ENCODE peak calls at places on chromosomes 4 and X, in ten cellular contexts. One of them, this sample, is unnamed. For H3K36me3, the result is how much of the 10 kb centered on the place peaks cover.

GRCh38 chr4:17236686-17237085 is 275.2 kb downstream of the QDPR start:
- DNase-seq in suprapubic skin: no peak
- DNase-seq in right lobe of liver: no peak
- DNase-seq in neural progenitor cell: no peak
- DNase-seq in K562: no peak
- DNase-seq in transverse colon: no peak
- DNase-seq in lower lobe of right lung: no peak
- DNase-seq in upper lobe of right lung: no peak
- DNase-seq in tibial artery: no peak
- DNase-seq in right atrium auricular region: no peak
- DNase-seq in this sample: no peak

GRCh38 chr4:6471303-6472007 is 959 bp downstream of the PPP2R2C start:
- DNase-seq in suprapubic skin: peak
- DNase-seq in right lobe of liver: peak
- DNase-seq in neural progenitor cell: peak
- DNase-seq in K562: no peak
- DNase-seq in transverse colon: no peak
- DNase-seq in lower lobe of right lung: no peak
- DNase-seq in upper lobe of right lung: no peak
- DNase-seq in tibial artery: no peak
- DNase-seq in right atrium auricular region: no peak
- DNase-seq in this sample: no peak

GRCh38 chr4:39698424-39699009 is 581 bp downstream of the UBE2K start:
- DNase-seq in suprapubic skin: peak
- DNase-seq in right lobe of liver: peak
- DNase-seq in neural progenitor cell: peak
- DNase-seq in K562: peak
- DNase-seq in transverse colon: peak
- DNase-seq in lower lobe of right lung: peak
- DNase-seq in upper lobe of right lung: peak
- DNase-seq in tibial artery: peak
- DNase-seq in right atrium auricular region: no peak
- DNase-seq in this sample: peak

GRCh38 chr4:73714647-73715046 is 25.7 kb upstream of the CXCL8 start:
- DNase-seq in suprapubic skin: no peak
- DNase-seq in right lobe of liver: no peak
- DNase-seq in neural progenitor cell: no peak
- DNase-seq in K562: no peak
- DNase-seq in transverse colon: no peak
- DNase-seq in lower lobe of right lung: no peak
- DNase-seq in upper lobe of right lung: no peak
- DNase-seq in tibial artery: no peak
- DNase-seq in right atrium auricular region: no peak
- DNase-seq in this sample: no peak

GRCh38 chr4:15373363-15373762 is 54.5 kb upstream of the C1QTNF7 start:
- DNase-seq in suprapubic skin: no peak
- DNase-seq in right lobe of liver: no peak
- DNase-seq in neural progenitor cell: no peak
- DNase-seq in K562: no peak
- DNase-seq in transverse colon: no peak
- DNase-seq in lower lobe of right lung: no peak
- DNase-seq in upper lobe of right lung: no peak
- DNase-seq in tibial artery: peak
- DNase-seq in right atrium auricular region: no peak
- DNase-seq in this sample: no peak

GRCh38 chr4:92994727-92995126 is 691.0 kb downstream of the GRID2 start:
- DNase-seq in suprapubic skin: no peak
- DNase-seq in right lobe of liver: peak
- DNase-seq in neural progenitor cell: no peak
- DNase-seq in K562: no peak
- DNase-seq in transverse colon: no peak
- DNase-seq in lower lobe of right lung: no peak
- DNase-seq in upper lobe of right lung: no peak
- DNase-seq in tibial artery: no peak
- DNase-seq in right atrium auricular region: no peak
- DNase-seq in this sample: no peak

GRCh38 chrX:40090050-40090804 is 7.5 kb downstream of the BCOR start:
- DNase-seq in suprapubic skin: no peak
- DNase-seq in right lobe of liver: peak
- DNase-seq in neural progenitor cell: peak
- DNase-seq in K562: peak
- DNase-seq in transverse colon: peak
- DNase-seq in lower lobe of right lung: peak
- DNase-seq in upper lobe of right lung: peak
- DNase-seq in tibial artery: no peak
- DNase-seq in right atrium auricular region: no peak
- DNase-seq in this sample: no peak

GRCh38 chrX:149638860-149639259 is 7.3 kb upstream of the TMEM185A start:
- DNase-seq in suprapubic skin: no peak
- DNase-seq in right lobe of liver: no peak
- DNase-seq in neural progenitor cell: no peak
- DNase-seq in K562: no peak
- DNase-seq in transverse colon: no peak
- DNase-seq in lower lobe of right lung: no peak
- DNase-seq in upper lobe of right lung: no peak
- DNase-seq in tibial artery: no peak
- DNase-seq in right atrium auricular region: no peak
- DNase-seq in this sample: no peak

GRCh38 chr4:61070269-61070668 is 129.9 kb upstream of the ADGRL3 start:
- DNase-seq in suprapubic skin: no peak
- DNase-seq in right lobe of liver: no peak
- DNase-seq in neural progenitor cell: no peak
- DNase-seq in K562: no peak
- DNase-seq in transverse colon: no peak
- DNase-seq in lower lobe of right lung: no peak
- DNase-seq in upper lobe of right lung: no peak
- DNase-seq in tibial artery: no peak
- DNase-seq in right atrium auricular region: no peak
- DNase-seq in this sample: no peak

DNA sequence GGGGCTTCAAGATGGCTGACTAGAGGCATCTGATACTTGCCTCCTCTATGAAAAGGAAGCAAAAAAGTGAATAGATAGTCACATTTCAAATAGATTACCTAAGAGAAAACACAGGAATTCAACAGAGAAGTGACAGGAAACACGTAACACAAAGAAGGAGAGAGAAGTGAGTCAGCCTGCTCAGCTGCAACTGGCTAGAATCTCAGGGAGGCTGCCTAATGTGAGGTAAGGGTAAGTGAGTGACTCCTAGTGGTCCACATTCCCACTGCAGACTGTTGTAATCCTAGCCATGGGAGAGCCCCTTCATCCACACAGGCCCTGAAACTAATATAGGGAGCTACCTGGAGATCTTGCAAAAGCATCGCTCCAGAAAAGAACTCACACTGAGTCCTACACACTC is 179.2 kb downstream of the SLC7A11 start:
- DNase-seq in suprapubic skin: no peak
- DNase-seq in right lobe of liver: no peak
- DNase-seq in neural progenitor cell: no peak
- DNase-seq in K562: no peak
- DNase-seq in transverse colon: no peak
- DNase-seq in lower lobe of right lung: no peak
- DNase-seq in upper lobe of right lung: no peak
- DNase-seq in tibial artery: no peak
- DNase-seq in right atrium auricular region: no peak
- DNase-seq in this sample: no peak
- TF ChIP-seq CTCF in suprapubic skin: no peak
- TF ChIP-seq CTCF in right lobe of liver: no peak
- TF ChIP-seq CTCF in neural progenitor cell: peak
- TF ChIP-seq CTCF in K562: no peak
- TF ChIP-seq CTCF in transverse colon: no peak
- TF ChIP-seq CTCF in lower lobe of right lung: no peak
- TF ChIP-seq CTCF in upper lobe of right lung: no peak
- TF ChIP-seq CTCF in tibial artery: no peak
- TF ChIP-seq CTCF in right atrium auricular region: no peak
- TF ChIP-seq CTCF in this sample: peak

GRCh38 chr4:87128006-87128705 is 92.3 kb downstream of the KLHL8 start:
- DNase-seq in suprapubic skin: no peak
- DNase-seq in right lobe of liver: no peak
- DNase-seq in neural progenitor cell: no peak
- DNase-seq in K562: no peak
- DNase-seq in transverse colon: no peak
- DNase-seq in lower lobe of right lung: no peak
- DNase-seq in upper lobe of right lung: no peak
- DNase-seq in tibial artery: no peak
- DNase-seq in right atrium auricular region: no peak
- DNase-seq in this sample: no peak
- H3K36me3 ChIP-seq in suprapubic skin: half or more
- H3K36me3 ChIP-seq in right lobe of liver: under half
- H3K36me3 ChIP-seq in neural progenitor cell: under half
- H3K36me3 ChIP-seq in K562: half or more
- H3K36me3 ChIP-seq in transverse colon: under half
- H3K36me3 ChIP-seq in lower lobe of right lung: half or more
- H3K36me3 ChIP-seq in upper lobe of right lung: half or more
- H3K36me3 ChIP-seq in tibial artery: half or more
- H3K36me3 ChIP-seq in right atrium auricular region: half or more
- H3K36me3 ChIP-seq in this sample: half or more

GRCh38 chrX:121259170-121259569 is 211.8 kb downstream of the GLUD2 start:
- DNase-seq in suprapubic skin: no peak
- DNase-seq in right lobe of liver: no peak
- DNase-seq in neural progenitor cell: no peak
- DNase-seq in K562: no peak
- DNase-seq in transverse colon: no peak
- DNase-seq in lower lobe of right lung: no peak
- DNase-seq in upper lobe of right lung: no peak
- DNase-seq in tibial artery: no peak
- DNase-seq in right atrium auricular region: no peak
- DNase-seq in this sample: no peak

GRCh38 chrX:121258545-121258944 is 211.1 kb downstream of the GLUD2 start:
- DNase-seq in suprapubic skin: no peak
- DNase-seq in right lobe of liver: no peak
- DNase-seq in neural progenitor cell: no peak
- DNase-seq in K562: no peak
- DNase-seq in transverse colon: no peak
- DNase-seq in lower lobe of right lung: no peak
- DNase-seq in upper lobe of right lung: no peak
- DNase-seq in tibial artery: no peak
- DNase-seq in right atrium auricular region: no peak
- DNase-seq in this sample: no peak

GRCh38 chrX:121256653-121257052 is 209.2 kb downstream of the GLUD2 start:
- DNase-seq in suprapubic skin: no peak
- DNase-seq in right lobe of liver: no peak
- DNase-seq in neural progenitor cell: no peak
- DNase-seq in K562: no peak
- DNase-seq in transverse colon: no peak
- DNase-seq in lower lobe of right lung: no peak
- DNase-seq in upper lobe of right lung: no peak
- DNase-seq in tibial artery: no peak
- DNase-seq in right atrium auricular region: no peak
- DNase-seq in this sample: no peak

DNA sequence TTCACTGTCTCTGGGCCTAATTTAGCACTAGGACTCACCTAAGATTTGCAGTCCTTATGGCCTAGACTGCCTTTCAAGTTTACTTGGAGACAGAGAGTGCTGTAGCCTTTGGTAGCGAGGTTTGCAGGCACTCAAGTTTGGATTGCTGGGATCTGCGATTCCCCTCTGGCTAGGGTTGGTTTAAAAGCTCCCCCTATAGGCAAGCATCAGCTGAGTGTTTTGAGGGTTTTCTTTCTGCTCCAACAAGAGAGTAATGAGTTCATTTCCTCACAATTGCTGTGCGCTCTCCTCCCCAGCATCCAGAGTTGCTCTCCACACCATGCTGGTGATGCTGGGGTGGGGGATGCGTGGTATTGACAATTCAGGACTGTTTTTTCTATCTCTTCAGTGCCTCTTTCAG is 206.9 kb downstream of the GLUD2 start:
- DNase-seq in suprapubic skin: no peak
- DNase-seq in right lobe of liver: no peak
- DNase-seq in neural progenitor cell: peak
- DNase-seq in K562: no peak
- DNase-seq in transverse colon: no peak
- DNase-seq in lower lobe of right lung: no peak
- DNase-seq in upper lobe of right lung: no peak
- DNase-seq in tibial artery: no peak
- DNase-seq in right atrium auricular region: no peak
- DNase-seq in this sample: no peak
- TF ChIP-seq CTCF in suprapubic skin: no peak
- TF ChIP-seq CTCF in right lobe of liver: peak
- TF ChIP-seq CTCF in neural progenitor cell: peak
- TF ChIP-seq CTCF in K562: peak
- TF ChIP-seq CTCF in transverse colon: no peak
- TF ChIP-seq CTCF in lower lobe of right lung: no peak
- TF ChIP-seq CTCF in upper lobe of right lung: no peak
- TF ChIP-seq CTCF in tibial artery: no peak
- TF ChIP-seq CTCF in right atrium auricular region: no peak
- TF ChIP-seq CTCF in this sample: no peak

GRCh38 chr4:121685257-121685656 is 11.5 kb downstream of the ANXA5 start:
- DNase-seq in suprapubic skin: no peak
- DNase-seq in right lobe of liver: no peak
- DNase-seq in neural progenitor cell: no peak
- DNase-seq in K562: no peak
- DNase-seq in transverse colon: no peak
- DNase-seq in lower lobe of right lung: no peak
- DNase-seq in upper lobe of right lung: no peak
- DNase-seq in tibial artery: no peak
- DNase-seq in right atrium auricular region: no peak
- DNase-seq in this sample: no peak
- H3K36me3 ChIP-seq in suprapubic skin: under half
- H3K36me3 ChIP-seq in right lobe of liver: under half
- H3K36me3 ChIP-seq in neural progenitor cell: under half
- H3K36me3 ChIP-seq in K562: under half
- H3K36me3 ChIP-seq in transverse colon: under half
- H3K36me3 ChIP-seq in lower lobe of right lung: half or more
- H3K36me3 ChIP-seq in upper lobe of right lung: half or more
- H3K36me3 ChIP-seq in tibial artery: half or more
- H3K36me3 ChIP-seq in right atrium auricular region: half or more
- H3K36me3 ChIP-seq in this sample: under half

DNA sequence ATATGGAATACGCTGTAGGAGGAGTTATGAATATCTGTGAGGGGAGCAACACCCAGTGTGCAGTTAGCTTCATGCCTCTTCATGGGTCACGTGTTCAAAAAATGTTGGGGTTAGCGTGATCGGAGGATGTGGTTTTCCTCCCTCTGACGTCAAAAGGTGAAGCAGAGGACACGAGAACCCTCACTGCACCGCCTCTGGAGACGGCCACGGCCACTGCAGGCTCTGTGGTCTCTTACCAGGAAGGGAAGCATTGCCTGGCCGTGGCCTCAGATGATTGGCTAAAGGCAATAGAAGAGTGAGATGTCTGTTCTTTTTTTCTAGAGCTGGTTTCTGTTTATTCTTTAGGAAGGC is 28.9 kb downstream of the HTT-AS start:
- DNase-seq in suprapubic skin: no peak
- DNase-seq in right lobe of liver: no peak
- DNase-seq in neural progenitor cell: no peak
- DNase-seq in K562: no peak
- DNase-seq in transverse colon: peak
- DNase-seq in lower lobe of right lung: peak
- DNase-seq in upper lobe of right lung: peak
- DNase-seq in tibial artery: peak
- DNase-seq in right atrium auricular region: peak
- DNase-seq in this sample: no peak
- TF ChIP-seq CTCF in suprapubic skin: no peak
- TF ChIP-seq CTCF in right lobe of liver: no peak
- TF ChIP-seq CTCF in neural progenitor cell: no peak
- TF ChIP-seq CTCF in K562: no peak
- TF ChIP-seq CTCF in transverse colon: no peak
- TF ChIP-seq CTCF in lower lobe of right lung: peak
- TF ChIP-seq CTCF in upper lobe of right lung: no peak
- TF ChIP-seq CTCF in tibial artery: no peak
- TF ChIP-seq CTCF in right atrium auricular region: no peak
- TF ChIP-seq CTCF in this sample: no peak